ENCODE peak calls at places on chromosomes 13 and 19, in six cellular contexts. S is NB4, T is A549, H is kidney epithelial cell, X is Peyer's patch, P is nephron progenitor cell. D is an unnamed sample.

GRCh38 chr13:64453831-64454230 is 2776.3 kb downstream of the PCDH9 start:
- DNase-seq in S (no peak), T (no peak), H (no peak), X (no peak), P (no peak), D (no peak)

GRCh38 chr19:7603919-7604318 is 8.3 kb downstream of the CAMSAP3 start:
- DNase-seq in S (peak), T (no peak), H (no peak), X (no peak), P (no peak), D (no peak)

GRCh38 chr13:23660249-23660648 is 90.0 kb downstream of the TNFRSF19 start:
- DNase-seq in S (no peak), T (no peak), H (no peak), X (no peak), P (no peak), D (no peak)

GRCh38 chr19:8036438-8037099 is 16.0 kb upstream of the CCL25 start:
- DNase-seq in S (no peak), T (no peak), H (no peak), X (no peak), P (no peak), D (no peak)

GRCh38 chr13:50149932-50150331 is 134.7 kb downstream of the KCNRG start:
- DNase-seq in S (no peak), T (no peak), H (no peak), X (no peak), P (no peak), D (no peak)

GRCh38 chr19:3644351-3645066 is 17.9 kb upstream of the CACTIN start:
- DNase-seq in S (no peak), T (no peak), H (no peak), X (no peak), P (no peak), D (peak)

GRCh38 chr13:25432686-25433085 is 60.9 kb downstream of the ATP8A2 start:
- DNase-seq in S (no peak), T (no peak), H (no peak), X (no peak), P (no peak), D (no peak)

GRCh38 chr13:39779337-39780270 is 124.1 kb downstream of the COG6 start:
- DNase-seq in S (no peak), T (no peak), H (no peak), X (peak), P (no peak), D (peak)

GRCh38 chr19:36973021-36973843 is 57.1 kb downstream of the ZNF568 start:
- DNase-seq in S (no peak), T (no peak), H (peak), X (peak), P (no peak), D (peak)

GRCh38 chr19:30666301-30666803 is 294.2 kb downstream of the ZNF536 start:
- DNase-seq in S (peak), T (peak), H (no peak), X (peak), P (peak), D (peak)

GRCh38 chr13:42174344-42175162 is 97.4 kb upstream of the AKAP11 start:
- DNase-seq in S (no peak), T (peak), H (no peak), X (no peak), P (no peak), D (no peak)

GRCh38 chr19:1249990-1250298 is 1.6 kb downstream of the MIDN start:
- DNase-seq in S (no peak), T (no peak), H (no peak), X (no peak), P (no peak), D (no peak)
- TF ChIP-seq CTCF in S (no peak), T (no peak), H (no peak), X (no peak), P (no peak), D (no peak)

DNA sequence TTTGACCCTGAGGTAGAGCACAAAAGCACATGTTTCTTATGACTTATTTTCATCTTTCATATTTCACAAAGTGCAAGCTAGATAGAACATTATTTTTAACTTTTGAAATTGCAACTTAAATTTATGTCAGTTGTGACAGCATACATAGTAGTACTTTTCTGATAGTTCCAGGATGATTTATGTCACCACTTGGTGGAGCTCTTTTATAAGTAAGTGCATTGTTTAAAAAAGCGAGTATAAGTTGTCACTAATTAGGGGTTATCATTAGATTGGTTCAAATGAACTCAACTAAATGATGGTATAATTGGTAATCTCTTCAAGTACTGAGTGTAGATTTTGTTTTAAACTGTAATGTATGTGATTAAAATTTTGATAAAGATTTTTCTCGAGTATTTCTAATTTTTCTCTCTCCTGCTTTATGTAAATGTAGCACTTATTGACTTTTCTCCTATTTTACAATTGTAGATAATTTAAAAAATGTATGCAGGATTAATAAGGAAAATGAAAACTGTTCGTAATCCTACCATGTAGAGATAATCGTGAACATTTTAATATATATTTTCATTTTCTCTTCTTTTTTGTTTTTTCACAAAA is 31.1 kb downstream of the RB1 start:
- DNase-seq in S (peak), T (peak), H (no peak), X (no peak), P (no peak), D (peak)
- TF ChIP-seq CTCF in S (peak), T (peak), H (peak), X (peak), P (no peak), D (peak)

GRCh38 chr13:37075164-37075563 is 15.7 kb upstream of the SUPT20H start:
- DNase-seq in S (no peak), T (no peak), H (no peak), X (no peak), P (no peak), D (no peak)

GRCh38 chr13:37076818-37077217 is 17.3 kb upstream of the SUPT20H start:
- DNase-seq in S (no peak), T (no peak), H (no peak), X (no peak), P (no peak), D (no peak)

GRCh38 chr13:37072024-37072423 is 12.5 kb upstream of the SUPT20H start:
- DNase-seq in S (no peak), T (no peak), H (no peak), X (no peak), P (no peak), D (peak)

GRCh38 chr13:37070956-37071355 is 11.5 kb upstream of the SUPT20H start:
- DNase-seq in S (no peak), T (no peak), H (no peak), X (no peak), P (no peak), D (peak)

GRCh38 chr13:37074703-37075102 is 15.2 kb upstream of the SUPT20H start:
- DNase-seq in S (peak), T (peak), H (peak), X (no peak), P (no peak), D (peak)
- TF ChIP-seq CTCF in S (no peak), T (peak), H (peak), X (peak), P (peak), D (peak)

GRCh38 chr19:16902545-16902944 is 13.7 kb downstream of the F2RL3 start:
- DNase-seq in S (no peak), T (no peak), H (no peak), X (no peak), P (no peak), D (no peak)

GRCh38 chr19:16904599-16904998 is 15.8 kb downstream of the F2RL3 start:
- DNase-seq in S (no peak), T (no peak), H (no peak), X (no peak), P (no peak), D (no peak)

GRCh38 chr19:16899566-16900075 is 10.8 kb downstream of the F2RL3 start:
- DNase-seq in S (peak), T (peak), H (no peak), X (peak), P (peak), D (peak)

GRCh38 chr19:16903347-16903746 is 14.5 kb downstream of the F2RL3 start:
- DNase-seq in S (no peak), T (no peak), H (no peak), X (no peak), P (no peak), D (no peak)

DNA sequence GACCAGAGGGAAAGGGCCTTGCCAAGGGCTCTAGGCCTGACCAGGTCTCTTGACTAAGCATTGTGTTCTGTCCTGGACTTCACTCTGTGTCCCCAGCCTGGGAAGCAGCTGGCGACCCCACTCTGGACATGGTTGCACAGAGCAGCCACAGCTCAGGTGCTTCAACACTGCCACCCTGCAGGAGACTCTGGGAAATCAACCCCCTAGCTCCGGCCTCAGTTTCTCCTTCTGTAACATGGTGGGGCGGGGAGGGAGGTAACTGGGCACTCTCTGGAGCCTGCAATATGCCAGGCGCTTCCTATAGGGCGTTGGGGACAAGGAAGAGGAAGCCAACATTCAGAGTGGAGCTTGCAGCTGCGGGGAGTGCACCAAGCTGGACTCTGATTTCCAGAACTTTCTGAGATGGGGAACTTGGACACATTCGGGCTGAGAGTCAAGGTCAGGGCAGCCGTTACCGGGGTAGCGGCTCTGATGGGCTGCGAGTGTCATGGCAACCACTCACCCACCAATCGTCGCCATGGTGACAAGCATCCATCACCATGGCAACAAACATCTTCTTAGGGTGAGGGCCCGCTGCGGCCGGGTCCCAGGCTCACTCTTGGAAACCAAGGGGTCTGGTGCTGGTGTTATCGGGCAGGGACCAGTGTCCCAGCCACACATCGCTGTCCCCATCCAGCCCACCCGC is 12.8 kb downstream of the F2RL3 start:
- DNase-seq in S (no peak), T (no peak), H (no peak), X (no peak), P (no peak), D (no peak)
- TF ChIP-seq CTCF in S (no peak), T (no peak), H (no peak), X (no peak), P (no peak), D (no peak)

DNA sequence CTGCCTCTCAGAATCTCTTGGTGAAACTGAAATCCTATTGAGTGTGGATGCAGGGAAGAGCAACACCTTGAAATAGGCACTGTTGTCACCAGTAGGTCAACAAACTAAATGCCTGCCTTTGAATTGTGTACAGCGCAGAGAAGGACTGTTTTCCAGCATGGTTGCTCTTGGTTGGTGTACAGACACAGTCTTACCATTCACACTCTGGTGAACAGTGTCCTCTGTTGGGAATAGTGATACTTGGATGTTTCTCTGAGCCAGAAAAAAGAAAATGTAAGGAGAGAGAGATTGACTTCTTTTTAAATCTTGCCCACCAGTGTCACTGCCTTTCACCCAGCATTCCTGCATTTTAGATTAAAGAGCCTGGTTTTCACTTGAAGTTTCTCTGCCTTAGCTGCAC is 179.7 kb downstream of the STK24 start:
- DNase-seq in S (no peak), T (no peak), H (no peak), X (no peak), P (no peak), D (peak)
- TF ChIP-seq CTCF in S (no peak), T (no peak), H (peak), X (no peak), P (no peak), D (peak)

D was measured in fibroblast of mammary gland.